ENCODE peak calls at places on chromosomes 1 and 21, in seven cellular contexts. X is IMR-90, R is mesenchymal stem cell, O is trophoblast cell, E is neural progenitor cell, A is neuronal stem cell, M is GM12878. C is an unnamed sample.

GRCh38 chr1:46131093-46131492 is 1.3 kb downstream of the PIK3R3 start:
- DNase-seq in X (peak), R (peak), O (no peak), E (no peak), A (no peak), M (no peak), C (peak)

GRCh38 chr1:55634516-55634915 is 419.4 kb upstream of the USP24 start:
- DNase-seq in X (no peak), R (no peak), O (no peak), E (no peak), A (no peak), M (no peak), C (no peak)

GRCh38 chr1:176789571-176790090 is 326.7 kb downstream of the PAPPA2 start:
- DNase-seq in X (no peak), R (no peak), O (peak), E (no peak), A (no peak), M (no peak), C (peak)

GRCh38 chr1:183209533-183210158 is 23.6 kb downstream of the LAMC2 start:
- DNase-seq in X (peak), R (peak), O (peak), E (no peak), A (no peak), M (no peak), C (peak)

GRCh38 chr1:113479713-113480676 is 89.7 kb downstream of the MAGI3 start:
- DNase-seq in X (no peak), R (no peak), O (no peak), E (no peak), A (no peak), M (no peak), C (peak)

GRCh38 chr21:15730484-15731242 is 881 bp downstream of the USP25 start:
- DNase-seq in X (no peak), R (peak), O (peak), E (no peak), A (peak), M (no peak), C (peak)

GRCh38 chr1:24555591-24556413 is at the start of gene NCMAP:
- DNase-seq in X (no peak), R (no peak), O (no peak), E (peak), A (no peak), M (no peak), C (peak)

GRCh38 chr1:40650075-40650474 is 15.4 kb downstream of the RIMS3 start:
- DNase-seq in X (no peak), R (no peak), O (no peak), E (peak), A (peak), M (no peak), C (no peak)

GRCh38 chr1:12556957-12557935 is 60.8 kb downstream of the DHRS3 start:
- DNase-seq in X (peak), R (no peak), O (no peak), E (no peak), A (no peak), M (no peak), C (peak)

GRCh38 chr1:43531906-43532584 is 1.4 kb downstream of the PTPRF start:
- DNase-seq in X (no peak), R (no peak), O (no peak), E (peak), A (no peak), M (no peak), C (peak)

GRCh38 chr1:217469983-217470382 is 160.9 kb downstream of the GPATCH2 start:
- DNase-seq in X (no peak), R (no peak), O (no peak), E (no peak), A (no peak), M (no peak), C (no peak)

GRCh38 chr1:153649137-153649866 is 9.2 kb upstream of the SNAPIN start:
- DNase-seq in X (no peak), R (no peak), O (no peak), E (no peak), A (no peak), M (no peak), C (no peak)
- H2AFZ ChIP-seq in X (peak), R (no peak), O (no peak), E (no peak), A (no peak), M (no peak), C (no peak)

GRCh38 chr1:172903581-172904220 is 147.0 kb downstream of the TNFSF18 start:
- DNase-seq in X (peak), R (peak), O (no peak), E (no peak), A (no peak), M (no peak), C (peak)

GRCh38 chr1:172907834-172908326 is 142.9 kb downstream of the TNFSF18 start:
- DNase-seq in X (no peak), R (no peak), O (no peak), E (no peak), A (no peak), M (no peak), C (no peak)

GRCh38 chr1:172905452-172905851 is 145.3 kb downstream of the TNFSF18 start:
- DNase-seq in X (peak), R (peak), O (no peak), E (no peak), A (no peak), M (no peak), C (peak)

GRCh38 chr1:172909606-172910326 is 141.0 kb downstream of the TNFSF18 start:
- DNase-seq in X (peak), R (peak), O (peak), E (no peak), A (no peak), M (no peak), C (peak)

DNA sequence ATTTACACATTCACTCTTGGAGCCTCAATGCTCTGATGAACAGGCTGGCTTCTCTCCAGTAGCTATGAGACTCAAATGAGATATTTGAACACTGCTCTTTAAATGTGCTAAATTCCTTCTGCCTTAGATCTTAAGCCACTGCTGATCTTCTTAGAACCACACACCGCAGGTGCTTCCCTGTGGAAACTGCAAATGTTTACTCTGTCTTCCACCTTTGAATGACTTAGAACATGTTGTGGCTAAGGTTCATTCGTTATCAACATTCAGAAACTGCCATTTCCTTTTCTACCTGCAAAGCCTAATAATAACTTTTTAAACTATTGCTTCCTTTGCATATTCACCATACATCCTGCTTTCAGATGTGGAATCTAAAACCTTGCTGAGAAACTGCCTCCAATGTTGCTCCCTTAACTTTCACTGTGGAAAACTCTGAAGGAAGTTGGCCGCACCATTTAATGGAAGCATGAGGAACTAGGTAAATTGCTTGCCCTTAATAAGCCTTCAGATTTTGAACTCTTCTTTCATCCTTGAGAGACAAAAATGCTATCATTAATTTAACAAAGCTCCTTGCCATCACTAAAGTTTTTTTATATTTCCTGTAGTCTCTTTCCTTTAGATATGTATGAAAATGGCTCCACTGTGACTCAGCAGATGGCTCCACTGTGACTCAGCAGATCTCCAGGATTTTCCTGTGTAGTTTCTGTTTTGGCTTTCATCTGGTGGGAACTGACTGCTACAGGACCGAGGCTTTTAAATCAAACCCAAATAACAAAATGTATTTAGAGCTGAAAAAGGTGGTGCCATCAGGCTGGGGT is 143.8 kb downstream of the TNFSF18 start:
- DNase-seq in X (peak), R (peak), O (no peak), E (no peak), A (no peak), M (no peak), C (peak)
- H2AFZ ChIP-seq in X (no peak), R (no peak), O (no peak), E (no peak), A (no peak), M (no peak), C (no peak)

DNA sequence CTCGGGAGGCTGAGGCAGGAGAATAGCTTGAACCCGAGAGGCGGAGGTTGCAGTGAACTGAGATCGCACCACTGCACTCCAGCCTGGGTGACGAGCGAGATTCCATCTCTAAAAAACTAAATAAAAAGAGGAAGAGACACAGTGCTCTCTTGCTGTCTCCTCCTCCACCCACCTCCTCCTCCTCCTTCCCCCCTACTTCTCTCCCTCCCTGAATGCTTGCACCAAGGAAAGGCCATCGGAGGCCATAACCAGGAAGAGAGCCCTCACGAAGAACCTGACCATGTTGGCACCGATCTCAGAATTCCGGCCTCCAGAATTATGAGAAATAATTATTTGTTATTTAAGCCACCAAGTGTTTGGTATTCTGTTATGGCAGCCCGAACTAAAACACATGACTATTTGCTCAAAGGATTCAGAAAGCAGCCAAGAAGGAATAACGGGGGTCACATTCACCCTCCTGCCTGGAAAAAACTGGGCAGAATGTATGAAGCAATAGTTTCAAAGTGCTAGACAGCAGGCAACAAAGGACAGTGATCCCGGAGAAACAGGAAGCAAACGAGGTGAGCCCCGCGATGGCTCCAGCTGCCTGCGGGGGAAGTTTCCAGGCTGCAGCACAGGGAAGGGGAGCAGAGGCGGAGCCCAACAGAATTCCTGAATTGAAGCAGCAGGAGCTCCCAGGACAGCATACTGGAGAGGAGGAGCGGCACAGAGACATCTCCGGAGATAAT is 35.8 kb downstream of the LDLRAD1 start:
- DNase-seq in X (peak), R (peak), O (no peak), E (peak), A (peak), M (no peak), C (peak)
- H2AFZ ChIP-seq in X (peak), R (peak), O (peak), E (peak), A (peak), M (no peak), C (peak)

DNA sequence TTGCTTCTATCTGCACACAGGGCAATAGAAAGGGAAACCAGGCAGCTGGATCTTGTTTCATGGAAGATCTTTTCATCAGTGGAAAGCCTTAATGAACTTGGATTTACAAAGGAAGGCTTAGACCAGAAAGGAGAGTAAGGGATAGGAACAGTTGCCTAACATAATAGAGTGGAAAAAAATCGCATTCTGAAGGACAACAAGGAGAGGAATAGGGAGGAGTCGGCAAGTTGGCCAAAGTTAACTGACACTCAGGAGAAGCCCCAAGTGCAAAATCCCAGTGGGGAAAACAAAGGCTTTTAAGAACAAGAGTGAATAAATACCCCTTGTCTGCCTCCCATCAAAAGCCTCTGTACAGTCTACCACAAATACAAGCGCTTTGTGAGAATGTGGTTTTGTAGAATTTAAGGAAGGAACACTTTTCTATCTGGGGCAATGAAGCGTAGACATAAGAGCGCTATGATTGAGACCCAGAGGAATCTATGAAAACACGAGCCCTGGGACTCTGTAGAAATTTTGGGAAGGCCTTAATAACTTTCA is 74.1 kb downstream of the ZNF648 start:
- DNase-seq in X (no peak), R (no peak), O (no peak), E (no peak), A (no peak), M (no peak), C (no peak)
- H2AFZ ChIP-seq in X (no peak), R (no peak), O (no peak), E (no peak), A (no peak), M (no peak), C (no peak)

C was measured in GM23248.